ENCODE peak calls at places on chromosomes 16 and 17, in six cellular contexts. One of them, this sample, is unnamed.

GRCh38 chr16:22318690-22319358 is 21.6 kb downstream of the POLR3E start:
- DNase-seq in prostate gland: no peak
- DNase-seq in tibial nerve: no peak
- DNase-seq in testis: peak; percentile 40
- DNase-seq in uterus: no peak
- DNase-seq in body of pancreas: no peak
- DNase-seq in this sample: peak; percentile 51

GRCh38 chr17:73748521-73748920 is 104.3 kb upstream of the SDK2 start:
- DNase-seq in testis: no peak
- DNase-seq in uterus: no peak
- DNase-seq in tibial nerve: no peak
- DNase-seq in body of pancreas: no peak
- DNase-seq in prostate gland: no peak
- DNase-seq in this sample: no peak

GRCh38 chr17:74361613-74362391 is at the start of gene BTBD17:
- DNase-seq in uterus: peak; percentile 40
- DNase-seq in body of pancreas: peak; percentile 59
- DNase-seq in testis: peak; percentile 73
- DNase-seq in tibial nerve: peak; percentile 20
- DNase-seq in prostate gland: peak; percentile 19
- DNase-seq in this sample: peak; percentile 72

GRCh38 chr16:15564619-15565339 is 78.2 kb downstream of the MARF1 start:
- DNase-seq in uterus: no peak
- DNase-seq in body of pancreas: no peak
- DNase-seq in testis: no peak
- DNase-seq in tibial nerve: no peak
- DNase-seq in prostate gland: no peak
- DNase-seq in this sample: no peak

GRCh38 chr17:32943647-32944191 is 15.8 kb downstream of the TMEM98 start:
- DNase-seq in tibial nerve: no peak
- DNase-seq in body of pancreas: peak; percentile 55
- DNase-seq in testis: no peak
- DNase-seq in uterus: peak; percentile 34
- DNase-seq in prostate gland: peak; percentile 31
- DNase-seq in this sample: no peak

GRCh38 chr16:59204589-59204988 is 470.5 kb upstream of the GOT2 start:
- DNase-seq in testis: no peak
- DNase-seq in prostate gland: no peak
- DNase-seq in body of pancreas: no peak
- DNase-seq in tibial nerve: no peak
- DNase-seq in uterus: no peak
- DNase-seq in this sample: no peak

GRCh38 chr17:600576-601301 is 113.9 kb downstream of the VPS53 start:
- DNase-seq in prostate gland: no peak
- DNase-seq in body of pancreas: no peak
- DNase-seq in tibial nerve: no peak
- DNase-seq in testis: no peak
- DNase-seq in uterus: peak; percentile 67
- DNase-seq in this sample: no peak

GRCh38 chr16:49617710-49618330 is 238.1 kb downstream of the ZNF423 start:
- DNase-seq in body of pancreas: no peak
- DNase-seq in uterus: no peak
- DNase-seq in testis: no peak
- DNase-seq in tibial nerve: no peak
- DNase-seq in prostate gland: no peak
- DNase-seq in this sample: no peak

GRCh38 chr17:79355186-79355585 is 255.7 kb downstream of the RBFOX3 start:
- DNase-seq in uterus: no peak
- DNase-seq in tibial nerve: no peak
- DNase-seq in prostate gland: no peak
- DNase-seq in body of pancreas: no peak
- DNase-seq in testis: no peak
- DNase-seq in this sample: no peak

GRCh38 chr16:15970202-15970601 is 20.8 kb downstream of the ABCC1 start:
- DNase-seq in tibial nerve: no peak
- DNase-seq in prostate gland: no peak
- DNase-seq in uterus: no peak
- DNase-seq in testis: no peak
- DNase-seq in body of pancreas: no peak
- DNase-seq in this sample: no peak

GRCh38 chr17:63335818-63336217 is 110.3 kb downstream of the CYB561 start:
- DNase-seq in tibial nerve: no peak
- DNase-seq in prostate gland: no peak
- DNase-seq in uterus: no peak
- DNase-seq in testis: no peak
- DNase-seq in body of pancreas: no peak
- DNase-seq in this sample: no peak

GRCh38 chr16:74942977-74943918 is 41.7 kb downstream of the WDR59 start:
- DNase-seq in tibial nerve: no peak
- DNase-seq in body of pancreas: no peak
- DNase-seq in prostate gland: no peak
- DNase-seq in uterus: no peak
- DNase-seq in testis: no peak
- DNase-seq in this sample: no peak

GRCh38 chr16:81204794-81205680 is 33.5 kb upstream of the BCO1 start:
- DNase-seq in prostate gland: no peak
- DNase-seq in uterus: no peak
- DNase-seq in testis: peak; percentile 29
- DNase-seq in tibial nerve: no peak
- DNase-seq in body of pancreas: peak; percentile 48
- DNase-seq in this sample: peak; percentile 38

GRCh38 chr17:35799942-35800341 is 4.5 kb upstream of the MMP28 start:
- DNase-seq in prostate gland: peak; percentile 94
- DNase-seq in testis: peak; percentile 89
- DNase-seq in uterus: peak; percentile 77
- DNase-seq in body of pancreas: peak; percentile 85
- DNase-seq in tibial nerve: no peak
- DNase-seq in this sample: peak; percentile 79

GRCh38 chr16:74627506-74628220 is 20.7 kb upstream of the GLG1 start:
- DNase-seq in prostate gland: no peak
- DNase-seq in uterus: peak; percentile 35
- DNase-seq in body of pancreas: peak; percentile 79
- DNase-seq in tibial nerve: no peak
- DNase-seq in testis: no peak
- DNase-seq in this sample: no peak

DNA sequence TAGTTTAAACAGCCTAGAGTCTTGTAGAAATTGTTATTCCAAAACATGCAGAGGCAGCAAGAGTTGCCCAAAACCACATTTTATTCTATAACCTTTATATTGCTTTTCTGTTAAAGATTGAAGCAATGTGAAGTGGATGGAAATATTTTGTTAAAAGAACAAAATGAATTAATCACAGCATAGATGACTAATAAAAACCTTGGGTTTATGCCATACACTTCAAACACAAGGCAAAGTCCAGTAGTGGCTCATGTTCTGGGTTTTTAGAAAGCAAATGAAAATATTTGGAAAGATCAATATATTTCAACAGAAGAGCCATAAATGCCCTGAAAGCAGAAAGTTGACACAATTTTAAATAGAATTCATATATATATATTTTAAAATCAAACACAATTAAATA is 36.7 kb upstream of the ULK2 start:
- DNase-seq in tibial nerve: no peak
- DNase-seq in testis: no peak
- DNase-seq in uterus: no peak
- DNase-seq in prostate gland: no peak
- DNase-seq in body of pancreas: no peak
- DNase-seq in this sample: no peak
- TF ChIP-seq POLR2A in tibial nerve: no peak
- TF ChIP-seq POLR2A in testis: no peak
- TF ChIP-seq POLR2A in uterus: no peak
- TF ChIP-seq POLR2A in prostate gland: no peak
- TF ChIP-seq POLR2A in body of pancreas: no peak
- TF ChIP-seq POLR2A in this sample: no peak

GRCh38 chr17:17300624-17301568 is 2.3 kb upstream of the NT5M start:
- DNase-seq in testis: peak; percentile 72
- DNase-seq in body of pancreas: peak; percentile 63
- DNase-seq in uterus: peak; percentile 62
- DNase-seq in tibial nerve: no peak
- DNase-seq in prostate gland: no peak
- DNase-seq in this sample: peak; percentile 78
- TF ChIP-seq POLR2A in testis: no peak
- TF ChIP-seq POLR2A in body of pancreas: no peak
- TF ChIP-seq POLR2A in uterus: no peak
- TF ChIP-seq POLR2A in tibial nerve: no peak
- TF ChIP-seq POLR2A in prostate gland: no peak
- TF ChIP-seq POLR2A in this sample: peak; percentile 17

DNA sequence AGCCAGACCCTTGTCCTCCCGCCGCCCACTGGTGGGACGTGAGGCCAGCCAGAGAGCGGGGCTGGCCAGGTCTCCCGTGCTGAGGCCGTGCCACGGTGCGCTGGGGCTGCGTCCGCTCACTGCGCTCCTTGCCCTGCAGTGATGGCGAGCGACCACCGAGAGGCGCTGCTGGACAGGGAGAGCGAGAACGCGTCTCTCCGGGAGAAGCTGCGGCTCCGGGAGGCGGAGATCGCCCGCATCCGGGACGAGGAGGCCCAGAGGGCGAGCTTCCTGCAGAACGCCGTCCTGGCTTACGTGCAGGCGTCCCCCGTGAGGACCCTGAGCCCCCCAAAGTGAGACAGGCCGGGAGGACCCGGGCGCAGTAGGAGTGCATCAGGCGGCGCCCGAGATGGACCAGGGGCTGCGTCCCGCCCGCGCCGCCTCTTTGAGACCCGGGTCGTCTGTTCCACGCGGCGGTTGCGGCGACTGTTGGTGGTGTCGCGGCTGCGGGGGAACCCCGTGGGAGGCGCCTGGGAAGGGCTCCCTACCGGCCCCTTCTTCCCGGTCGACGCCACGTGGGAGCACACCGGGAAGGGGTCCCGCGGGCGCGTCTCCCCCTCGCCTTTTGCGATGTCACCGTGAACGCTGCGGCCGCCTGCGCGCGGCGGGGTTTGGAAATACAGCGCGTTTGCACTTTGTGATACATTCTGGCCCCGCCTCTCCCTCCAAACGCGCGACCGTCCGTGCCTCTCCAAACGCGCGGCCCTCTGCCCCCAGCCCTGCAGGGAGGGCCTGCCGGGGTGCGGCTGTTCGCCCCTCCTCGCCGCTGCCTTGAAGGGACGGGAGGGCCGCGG is 792 bp upstream of the RAC3 start:
- DNase-seq in body of pancreas: peak; percentile 86
- DNase-seq in uterus: peak; percentile 81
- DNase-seq in tibial nerve: peak; percentile 55
- DNase-seq in prostate gland: peak; percentile 83
- DNase-seq in testis: peak; percentile 86
- DNase-seq in this sample: no peak
- TF ChIP-seq POLR2A in body of pancreas: no peak
- TF ChIP-seq POLR2A in uterus: no peak
- TF ChIP-seq POLR2A in tibial nerve: no peak
- TF ChIP-seq POLR2A in prostate gland: peak; percentile 11
- TF ChIP-seq POLR2A in testis: no peak
- TF ChIP-seq POLR2A in this sample: no peak

GRCh38 chr16:1548234-1548633 is 14.8 kb downstream of the TMEM204 start:
- DNase-seq in uterus: no peak
- DNase-seq in body of pancreas: no peak
- DNase-seq in tibial nerve: no peak
- DNase-seq in testis: no peak
- DNase-seq in prostate gland: peak; percentile 28
- DNase-seq in this sample: no peak
- TF ChIP-seq POLR2A in uterus: no peak
- TF ChIP-seq POLR2A in body of pancreas: no peak
- TF ChIP-seq POLR2A in tibial nerve: no peak
- TF ChIP-seq POLR2A in testis: no peak
- TF ChIP-seq POLR2A in prostate gland: no peak
- TF ChIP-seq POLR2A in this sample: no peak

DNA sequence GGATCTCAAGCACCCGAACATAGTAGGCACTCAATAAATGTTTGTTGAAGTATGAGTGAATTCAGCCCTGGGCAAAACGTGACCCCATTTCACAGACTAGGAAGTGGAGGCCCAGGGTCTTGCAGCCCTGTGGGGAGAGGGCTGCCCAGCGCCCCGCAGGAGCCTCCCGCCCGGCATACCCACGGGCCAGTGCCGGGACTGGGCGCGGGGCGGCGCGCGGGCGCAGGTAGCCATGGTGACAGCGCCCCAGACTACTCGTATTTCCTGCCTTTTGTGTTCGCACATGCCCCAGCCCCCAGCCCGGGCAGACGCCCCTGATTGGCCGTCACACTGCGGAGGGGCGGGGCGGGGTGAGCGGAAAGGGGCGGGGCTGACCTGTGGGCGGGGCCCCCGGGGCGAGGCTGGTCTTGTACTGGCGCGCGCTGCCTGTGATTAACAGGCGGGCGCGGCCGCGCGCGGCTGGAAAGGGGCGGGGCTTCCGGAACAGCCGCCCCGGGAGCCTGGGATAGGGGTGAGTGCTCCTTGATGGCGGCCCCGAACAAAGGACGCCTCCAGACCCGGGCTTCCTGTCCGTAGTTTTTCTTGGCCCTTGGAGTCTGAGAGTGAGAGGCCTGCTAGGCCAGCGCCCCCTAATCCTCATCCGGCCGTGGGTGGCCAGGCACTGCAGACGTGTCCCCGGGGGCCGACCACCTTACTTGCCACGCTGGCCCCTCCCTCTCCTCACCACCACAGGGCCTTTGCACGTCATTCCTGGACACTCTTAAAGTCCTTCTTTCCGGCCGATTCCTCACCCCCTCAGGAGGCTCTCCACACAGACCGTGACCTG is 71.0 kb downstream of the RAI1 start:
- DNase-seq in body of pancreas: peak; percentile 97
- DNase-seq in testis: peak; percentile 98
- DNase-seq in prostate gland: peak; percentile 96
- DNase-seq in uterus: peak; percentile 97
- DNase-seq in tibial nerve: peak; percentile 95
- DNase-seq in this sample: peak; percentile 100
- TF ChIP-seq POLR2A in body of pancreas: peak; percentile 56
- TF ChIP-seq POLR2A in testis: peak; percentile 9
- TF ChIP-seq POLR2A in prostate gland: no peak
- TF ChIP-seq POLR2A in uterus: no peak
- TF ChIP-seq POLR2A in tibial nerve: peak; percentile 47
- TF ChIP-seq POLR2A in this sample: peak; percentile 36